ENCODE peak calls at places on chromosome X, in ten cellular contexts. N is NB4, V is GM12864, I is GM12865, A is tibial nerve, S is ovary, L is uterus, F is left lung, K is endothelial cell, C is BJ. J is an unnamed sample.

GRCh38 chrX:1391707-1392375 is at the start of gene SLC25A6:
- DNase-seq in F (peak), C (peak), L (peak), I (peak), V (peak), N (peak), K (peak), A (peak), S (peak), J (peak)

GRCh38 chrX:69095260-69095659 is 70.0 kb downstream of the PJA1 start:
- DNase-seq in L (no peak), F (no peak), K (no peak), I (no peak), N (no peak), A (no peak), S (no peak), C (no peak), V (no peak), J (no peak)

GRCh38 chrX:86369847-86370630 is 221.8 kb downstream of the DACH2 start:
- DNase-seq in C (no peak), S (no peak), V (no peak), K (no peak), F (no peak), L (no peak), I (no peak), A (no peak), N (no peak), J (no peak)

GRCh38 chrX:65697915-65698796 is 30.7 kb downstream of the MSN start:
- DNase-seq in C (no peak), K (peak), L (no peak), V (peak), S (no peak), I (peak), N (peak), F (peak), A (peak), J (peak)

GRCh38 chrX:46327229-46328081 is 217.8 kb downstream of the ZNF674 start:
- DNase-seq in F (peak), V (no peak), L (no peak), I (no peak), S (no peak), K (peak), N (no peak), C (no peak), A (no peak), J (peak)

GRCh38 chrX:3548743-3549441 is 164.6 kb downstream of the PRKX start:
- DNase-seq in C (no peak), I (no peak), N (peak), A (no peak), K (no peak), V (no peak), L (no peak), S (no peak), F (no peak), J (no peak)

GRCh38 chrX:115939636-115940160 is 230.8 kb upstream of the AGTR2 start:
- DNase-seq in C (no peak), L (no peak), N (no peak), F (no peak), V (no peak), S (no peak), K (no peak), A (no peak), I (no peak), J (no peak)

GRCh38 chrX:130606415-130606814 is 204.6 kb downstream of the RBMX2 start:
- DNase-seq in I (no peak), K (no peak), A (no peak), F (no peak), S (no peak), V (no peak), C (no peak), N (no peak), L (no peak), J (no peak)

GRCh38 chrX:68139791-68140190 is 293.5 kb downstream of the OPHN1 start:
- DNase-seq in C (no peak), N (no peak), F (no peak), K (no peak), S (no peak), V (no peak), I (no peak), L (no peak), A (no peak), J (no peak)

GRCh38 chrX:45850775-45851433 is 650.2 kb upstream of the DIPK2B start:
- DNase-seq in I (no peak), S (peak), L (peak), K (peak), C (no peak), V (no peak), N (peak), A (no peak), F (no peak), J (peak)

GRCh38 chrX:118702741-118703140 is 24.7 kb upstream of the IL13RA1 start:
- DNase-seq in S (no peak), A (no peak), N (no peak), V (no peak), C (no peak), L (no peak), K (no peak), I (no peak), F (no peak), J (no peak)

GRCh38 chrX:23784487-23785301 is 1.7 kb downstream of the SAT1 start:
- DNase-seq in S (no peak), C (peak), I (peak), N (peak), A (no peak), V (no peak), K (no peak), L (peak), F (no peak), J (no peak)

GRCh38 chrX:41558531-41558930 is 111.4 kb downstream of the NYX start:
- DNase-seq in V (no peak), N (peak), I (peak), S (no peak), C (no peak), F (no peak), L (no peak), K (no peak), A (no peak), J (no peak)

GRCh38 chrX:1170243-1170642 is 42.2 kb downstream of the CRLF2 start:
- DNase-seq in C (no peak), F (no peak), K (no peak), N (no peak), S (no peak), L (no peak), I (no peak), A (no peak), V (no peak), J (no peak)

GRCh38 chrX:71450433-71451106 is 82.3 kb upstream of the OGT start:
- DNase-seq in V (no peak), A (no peak), F (no peak), I (no peak), K (no peak), N (no peak), L (no peak), C (no peak), S (no peak), J (no peak)

GRCh38 chrX:125205084-125205917 is 114.4 kb upstream of the TEX13C start:
- DNase-seq in L (peak), N (peak), C (no peak), F (peak), A (peak), I (peak), K (peak), S (no peak), V (no peak), J (peak)

GRCh38 chrX:105869676-105870075 is 47.3 kb downstream of the NRK start:
- DNase-seq in N (no peak), F (no peak), S (no peak), L (no peak), I (no peak), K (no peak), V (no peak), A (no peak), C (no peak), J (no peak)

GRCh38 chrX:151973851-151974335 is 583 bp downstream of the GABRE start:
- DNase-seq in S (no peak), A (no peak), L (peak), N (no peak), C (no peak), F (peak), V (no peak), K (no peak), I (no peak), J (peak)

GRCh38 chrX:68121371-68121770 is 311.9 kb downstream of the OPHN1 start:
- DNase-seq in S (no peak), A (no peak), F (no peak), V (no peak), C (no peak), K (no peak), L (no peak), I (no peak), N (no peak), J (no peak)

GRCh38 chrX:97328853-97329252 is 445.1 kb downstream of the RPA4 start:
- DNase-seq in N (no peak), C (no peak), F (no peak), L (no peak), A (no peak), V (no peak), S (no peak), K (no peak), I (no peak), J (no peak)

GRCh38 chrX:103647630-103648029 is 18.9 kb downstream of the TCEAL1 start:
- DNase-seq in C (no peak), I (no peak), S (no peak), K (no peak), L (no peak), F (no peak), A (no peak), V (no peak), N (no peak), J (no peak)

GRCh38 chrX:103656623-103657022 is 27.8 kb downstream of the TCEAL1 start:
- DNase-seq in L (no peak), N (no peak), K (no peak), C (no peak), F (no peak), I (no peak), V (no peak), A (no peak), S (no peak), J (no peak)

DNA sequence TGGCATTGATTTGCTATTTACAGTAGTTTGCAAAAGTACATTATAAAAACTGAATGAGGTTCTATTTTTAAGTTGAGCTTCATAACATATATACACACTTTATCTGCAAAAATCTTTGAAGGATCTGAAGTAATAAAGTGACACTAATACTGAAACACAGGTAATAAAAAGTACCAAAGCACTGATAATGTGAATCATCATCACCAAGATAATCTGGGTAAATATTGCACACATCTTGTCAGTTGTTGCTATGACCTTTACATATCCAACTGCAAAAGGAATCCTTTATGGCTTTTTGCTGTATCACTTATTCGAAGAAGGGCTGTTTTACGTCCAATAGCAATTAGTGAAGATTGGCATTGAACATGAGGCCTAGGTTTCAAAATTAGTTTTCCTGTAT is 22.6 kb downstream of the TCEAL1 start:
- DNase-seq in A (no peak), S (no peak), L (no peak), I (no peak), N (no peak), C (no peak), V (no peak), K (no peak), F (no peak), J (no peak)
- TF ChIP-seq CTCF in A (no peak), S (no peak), L (no peak), I (no peak), N (no peak), C (no peak), V (no peak), K (no peak), F (no peak), J (no peak)

GRCh38 chrX:20715176-20715575 is 448.5 kb upstream of the RPS6KA3 start:
- DNase-seq in S (no peak), V (no peak), F (no peak), I (no peak), L (no peak), A (no peak), K (no peak), N (no peak), C (no peak), J (no peak)

GRCh38 chrX:20718592-20718991 is 451.9 kb upstream of the RPS6KA3 start:
- DNase-seq in S (no peak), L (no peak), V (no peak), K (no peak), C (no peak), I (no peak), N (no peak), F (no peak), A (no peak), J (no peak)

DNA sequence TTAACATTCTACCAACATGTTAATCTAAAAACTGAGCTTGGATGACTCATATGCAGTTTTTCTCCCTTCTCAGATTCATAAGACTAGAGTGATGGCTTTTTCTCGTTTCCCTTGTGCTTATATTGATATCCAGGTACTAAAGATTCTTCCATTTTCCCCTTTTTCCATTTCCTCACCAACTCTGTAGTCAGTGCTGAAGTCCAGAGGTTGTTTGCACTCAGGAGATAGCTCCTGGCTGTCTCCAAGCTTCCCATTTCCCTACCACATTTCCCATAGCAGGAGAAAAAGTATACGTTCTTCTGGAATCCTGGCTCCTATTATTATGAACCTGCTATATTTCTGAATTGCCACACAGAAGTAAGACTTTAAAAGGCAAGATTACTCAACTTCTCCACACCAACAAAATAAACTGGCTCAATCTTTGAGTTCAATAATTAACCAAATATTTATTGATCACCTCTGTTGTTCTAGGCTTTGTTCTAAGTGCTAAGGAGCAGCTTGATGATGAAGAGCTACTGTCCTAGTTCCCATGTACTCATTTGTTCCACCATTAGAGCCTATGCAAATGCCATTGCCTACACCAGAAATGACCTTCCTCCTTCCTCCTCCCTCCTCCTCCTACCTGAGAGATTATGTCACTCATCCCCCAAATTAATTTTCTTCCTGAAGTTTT is 454.4 kb upstream of the RPS6KA3 start:
- DNase-seq in V (no peak), K (no peak), I (no peak), F (no peak), N (no peak), L (no peak), A (no peak), S (no peak), C (no peak), J (no peak)
- TF ChIP-seq CTCF in V (no peak), K (no peak), I (no peak), F (no peak), N (no peak), L (no peak), A (no peak), S (no peak), C (no peak), J (no peak)

GRCh38 chrX:12962041-12962504 is 12.8 kb upstream of the TMSB4X start:
- DNase-seq in S (no peak), A (no peak), C (no peak), V (no peak), L (no peak), I (no peak), N (no peak), K (no peak), F (no peak), J (no peak)

GRCh38 chrX:12958059-12958458 is 16.9 kb upstream of the TMSB4X start:
- DNase-seq in I (peak), F (no peak), K (no peak), A (no peak), L (no peak), V (no peak), N (no peak), C (no peak), S (no peak), J (no peak)

GRCh38 chrX:12958461-12958860 is 16.4 kb upstream of the TMSB4X start:
- DNase-seq in A (no peak), K (no peak), L (no peak), V (no peak), S (no peak), F (no peak), N (no peak), C (no peak), I (no peak), J (no peak)

GRCh38 chrX:12965390-12965940 is 9.4 kb upstream of the TMSB4X start:
- DNase-seq in S (no peak), K (no peak), C (no peak), V (no peak), N (no peak), A (no peak), F (no peak), I (no peak), L (no peak), J (no peak)

GRCh38 chrX:12961191-12961718 is 13.7 kb upstream of the TMSB4X start:
- DNase-seq in S (no peak), C (no peak), A (no peak), I (no peak), N (no peak), K (no peak), V (no peak), L (no peak), F (no peak), J (no peak)
- TF ChIP-seq CTCF in S (no peak), C (no peak), A (no peak), I (no peak), N (no peak), K (no peak), V (peak), L (no peak), F (no peak), J (no peak)

GRCh38 chrX:133307094-133307493 is 88.9 kb upstream of the TFDP3 start:
- DNase-seq in S (no peak), F (no peak), K (no peak), L (no peak), I (no peak), C (no peak), A (no peak), V (no peak), N (no peak), J (no peak)
- TF ChIP-seq CTCF in S (no peak), F (no peak), K (no peak), L (no peak), I (no peak), C (no peak), A (no peak), V (no peak), N (no peak), J (no peak)

GRCh38 chrX:80181079-80181478 is 166.5 kb downstream of the TBX22 start:
- DNase-seq in F (no peak), I (no peak), K (peak), N (peak), V (no peak), L (no peak), A (no peak), S (no peak), C (no peak), J (no peak)
- TF ChIP-seq CTCF in F (no peak), I (peak), K (peak), N (peak), V (no peak), L (no peak), A (no peak), S (no peak), C (no peak), J (peak)

GRCh38 chrX:107677909-107678308 is 49.6 kb downstream of the PRPS1 start:
- DNase-seq in K (no peak), F (no peak), L (no peak), S (no peak), N (peak), A (no peak), I (no peak), V (no peak), C (no peak), J (no peak)

GRCh38 chrX:107678957-107679740 is 50.8 kb downstream of the PRPS1 start:
- DNase-seq in C (no peak), V (no peak), K (no peak), I (peak), A (peak), F (peak), S (peak), L (peak), N (peak), J (no peak)

GRCh38 chrX:107676559-107677378 is 48.5 kb downstream of the PRPS1 start:
- DNase-seq in K (no peak), L (peak), A (peak), C (peak), S (peak), I (no peak), F (peak), V (no peak), N (peak), J (peak)

GRCh38 chrX:107675823-107676555 is 47.7 kb downstream of the PRPS1 start:
- DNase-seq in F (peak), N (peak), S (no peak), L (peak), C (no peak), K (no peak), I (no peak), A (no peak), V (no peak), J (no peak)

DNA sequence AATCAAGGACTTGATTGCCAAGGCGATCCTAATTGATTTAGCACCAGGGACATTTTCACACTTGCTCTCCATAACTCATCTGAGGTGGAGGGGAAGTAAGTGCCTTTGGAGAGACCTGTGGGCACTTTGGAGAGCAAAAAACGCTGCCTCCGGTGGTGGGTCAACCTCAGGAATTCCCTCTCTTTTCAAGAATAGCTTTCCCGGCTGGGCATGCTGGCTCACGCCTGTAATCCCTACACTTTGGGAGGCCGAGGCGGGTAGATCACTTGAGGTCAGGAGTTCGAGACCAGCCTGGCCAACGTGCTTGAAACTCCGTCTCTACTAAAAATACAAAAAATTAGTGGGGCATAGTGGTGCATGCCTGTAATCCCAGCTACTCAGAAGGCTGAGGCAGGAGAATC is 49.2 kb downstream of the PRPS1 start:
- DNase-seq in I (no peak), A (no peak), L (no peak), N (peak), F (no peak), C (no peak), V (no peak), K (no peak), S (no peak), J (no peak)
- TF ChIP-seq CTCF in I (no peak), A (no peak), L (no peak), N (no peak), F (no peak), C (no peak), V (no peak), K (no peak), S (no peak), J (no peak)

GRCh38 chrX:111365770-111366325 is 46.1 kb downstream of the DCX start:
- DNase-seq in N (no peak), S (no peak), A (no peak), I (no peak), V (no peak), F (no peak), C (no peak), L (no peak), K (no peak), J (no peak)

GRCh38 chrX:111355523-111356122 is 56.4 kb downstream of the DCX start:
- DNase-seq in K (no peak), L (no peak), N (no peak), F (no peak), A (no peak), C (no peak), I (no peak), S (no peak), V (no peak), J (no peak)

GRCh38 chrX:111361751-111362150 is 50.2 kb downstream of the DCX start:
- DNase-seq in L (no peak), I (no peak), A (no peak), F (no peak), N (no peak), C (no peak), K (no peak), V (no peak), S (no peak), J (no peak)

GRCh38 chrX:111363741-111364140 is 48.3 kb downstream of the DCX start:
- DNase-seq in K (no peak), A (no peak), L (no peak), V (no peak), N (no peak), C (no peak), F (no peak), S (no peak), I (no peak), J (no peak)

DNA sequence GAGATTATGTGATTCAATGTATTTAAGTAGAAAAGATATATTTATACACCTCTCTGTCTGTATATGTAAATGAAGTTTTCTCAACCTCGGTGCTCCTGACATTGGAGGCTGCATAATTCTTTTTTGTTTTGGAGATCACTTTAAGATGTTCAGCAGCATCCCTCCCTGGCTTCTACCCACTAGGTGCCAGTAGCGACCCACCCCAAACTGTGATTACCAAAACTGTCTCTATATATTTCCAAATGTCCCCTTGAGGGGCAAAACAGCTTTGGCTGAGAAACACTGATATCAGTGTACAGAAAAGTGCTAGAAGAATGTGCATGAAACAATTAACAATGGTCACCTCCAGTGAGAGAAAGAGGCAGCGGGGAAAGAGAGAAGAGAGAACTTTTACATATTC is 51.2 kb downstream of the DCX start:
- DNase-seq in F (no peak), V (no peak), K (no peak), N (no peak), L (no peak), I (no peak), C (no peak), S (no peak), A (no peak), J (no peak)
- TF ChIP-seq CTCF in F (no peak), V (no peak), K (no peak), N (no peak), L (no peak), I (no peak), C (no peak), S (no peak), A (no peak), J (no peak)

J was measured in nephron progenitor cell.